ENCODE peak calls at places on chromosomes 12 and 14, in five cellular contexts. V is EL; K is posterior vena cava; Y is activated T-helper 9 cell treated with anti-CD3 and anti-CD28 coated beads, Interleukin-2, amount 50 U/mL, for 16 hours; C is left ventricle myocardium inferior. Z is an unnamed sample.

GRCh38 chr14:73785336-73785833 is 66.2 kb upstream of the PTGR2 start:
- DNase-seq in Y (no peak), C (no peak), V (peak), K (peak), Z (no peak)

GRCh38 chr14:74712499-74713394 is at the start of the genes AREL1 and FCF1:
- DNase-seq in V (peak), C (peak), K (peak), Y (peak), Z (peak)

GRCh38 chr12:75404231-75404630 is 13.3 kb downstream of the GLIPR1L2 start:
- DNase-seq in C (no peak), K (no peak), Y (no peak), V (no peak), Z (no peak)

GRCh38 chr12:40903040-40903439 is 210.8 kb downstream of the CNTN1 start:
- DNase-seq in V (no peak), C (no peak), K (no peak), Y (no peak), Z (no peak)

GRCh38 chr12:49094104-49094948 is at the start of gene DHH:
- DNase-seq in V (peak), Y (no peak), K (no peak), C (peak), Z (peak)

GRCh38 chr12:89211456-89211855 is 140.8 kb downstream of the DUSP6 start:
- DNase-seq in C (no peak), K (no peak), V (peak), Y (no peak), Z (no peak)

GRCh38 chr14:99996951-99997571 is 68.2 kb upstream of the EVL start:
- DNase-seq in K (no peak), Y (no peak), V (peak), C (no peak), Z (no peak)

GRCh38 chr12:14868916-14869315 is 16.7 kb downstream of the MGP start:
- DNase-seq in C (no peak), V (peak), K (no peak), Y (no peak), Z (no peak)

GRCh38 chr12:39620664-39621658 is 1.4 kb upstream of the ABCD2 start:
- DNase-seq in C (no peak), V (no peak), K (peak), Y (peak), Z (no peak)

GRCh38 chr12:115383668-115384067 is 699.7 kb upstream of the TBX3 start:
- DNase-seq in Y (no peak), V (no peak), C (no peak), K (no peak), Z (no peak)

GRCh38 chr12:26832817-26833691 is at the start of gene ITPR2:
- DNase-seq in V (peak), K (peak), Y (peak), C (peak), Z (peak)

GRCh38 chr12:11885261-11886038 is 185.3 kb upstream of the BCL2L14 start:
- DNase-seq in C (no peak), K (no peak), V (peak), Y (no peak), Z (no peak)

GRCh38 chr14:85531594-85532391 is 1.8 kb downstream of the FLRT2 start:
- DNase-seq in Y (no peak), C (peak), K (peak), V (peak), Z (peak)

GRCh38 chr14:91753501-91754128 is 21.7 kb upstream of the CATSPERB start:
- DNase-seq in Y (no peak), V (no peak), K (no peak), C (no peak), Z (no peak)

GRCh38 chr12:52081263-52081733 is 1.8 kb downstream of the SMIM41 start:
- DNase-seq in Y (no peak), K (no peak), C (no peak), V (no peak), Z (no peak)

GRCh38 chr12:102629262-102629888 is 149.0 kb upstream of the IGF1 start:
- DNase-seq in Y (no peak), C (no peak), V (peak), K (no peak), Z (no peak)

GRCh38 chr14:105102361-105102760 is 37.1 kb upstream of the GPR132 start:
- DNase-seq in V (no peak), C (no peak), Y (no peak), K (peak), Z (no peak)

GRCh38 chr12:58966939-58967338 is 46.6 kb upstream of the LRIG3 start:
- DNase-seq in V (peak), C (no peak), K (no peak), Y (no peak), Z (no peak)

GRCh38 chr12:131799195-131799594 is 29.0 kb upstream of the MMP17 start:
- DNase-seq in Y (no peak), K (no peak), V (no peak), C (no peak), Z (no peak)

GRCh38 chr12:49296034-49296835 is 1.3 kb downstream of the PRPH start:
- DNase-seq in C (no peak), Y (peak), V (no peak), K (peak), Z (peak)

GRCh38 chr14:71803539-71804260 is 128.5 kb upstream of the RGS6 start:
- DNase-seq in C (no peak), Y (no peak), K (no peak), V (peak), Z (no peak)

GRCh38 chr14:53953002-53953827 is 3.4 kb downstream of the BMP4 start:
- DNase-seq in V (peak), Y (no peak), K (peak), C (peak), Z (peak)

GRCh38 chr14:65502676-65503124 is 90.2 kb downstream of the FUT8 start:
- DNase-seq in K (no peak), C (no peak), V (peak), Y (no peak), Z (no peak)

GRCh38 chr12:48105321-48105866 is 485 bp downstream of the SENP1 start:
- DNase-seq in Y (peak), V (no peak), K (no peak), C (no peak), Z (no peak)

GRCh38 chr14:50714452-50715073 is 46.5 kb upstream of the SAV1 start:
- DNase-seq in V (peak), Y (no peak), C (no peak), K (no peak), Z (no peak)

GRCh38 chr12:17139926-17140325 is 534.0 kb upstream of the LMO3 start:
- DNase-seq in Y (no peak), V (no peak), K (no peak), C (no peak), Z (no peak)

GRCh38 chr12:28767836-28768348 is 381.2 kb upstream of the FAR2 start:
- DNase-seq in C (no peak), V (no peak), Y (no peak), K (no peak), Z (no peak)

GRCh38 chr12:59389968-59390576 is 205.8 kb upstream of the SLC16A7 start:
- DNase-seq in K (no peak), V (no peak), Y (no peak), C (no peak), Z (no peak)

GRCh38 chr12:59093090-59093489 is 172.8 kb upstream of the LRIG3 start:
- DNase-seq in V (peak), K (no peak), C (no peak), Y (no peak), Z (no peak)

GRCh38 chr14:23024612-23025075 is 10.1 kb downstream of the PSMB5 start:
- DNase-seq in V (no peak), K (no peak), Y (no peak), C (no peak), Z (no peak)

GRCh38 chr12:95805864-95806669 is 15.5 kb upstream of the NTN4 start:
- DNase-seq in C (no peak), K (no peak), V (peak), Y (no peak), Z (no peak)

GRCh38 chr12:93848453-93849120 is 171.4 kb downstream of the CRADD start:
- DNase-seq in Y (no peak), C (no peak), V (no peak), K (no peak), Z (peak)

GRCh38 chr12:103668520-103668919 is 81.4 kb downstream of the STAB2 start:
- DNase-seq in K (no peak), Y (no peak), C (no peak), V (no peak), Z (no peak)

GRCh38 chr12:51162217-51162616 is 10.7 kb downstream of the TFCP2 start:
- DNase-seq in C (no peak), V (no peak), Y (no peak), K (no peak), Z (no peak)

Z was measured in lower lobe of right lung.